ENCODE peak calls at places on chromosomes 4 and X, in ten cellular contexts. X, U, P, T, A, J, K, M, R and I are unnamed samples.

GRCh38 chrX:153917814-153918213 is 8.2 kb downstream of the ARHGAP4 start:
- DNase-seq in X (no peak), U (no peak), P (no peak), T (no peak), A (no peak), J (no peak), K (no peak), M (no peak), R (no peak), I (no peak)

GRCh38 chr4:82905205-82905604 is 4.7 kb downstream of the THAP9 start:
- DNase-seq in X (no peak), U (no peak), P (no peak), T (no peak), A (no peak), J (peak; percentile 25), K (no peak), M (peak; percentile 37), R (no peak), I (peak; percentile 33)

GRCh38 chr4:26525136-26525535 is 34.9 kb upstream of the CCKAR start:
- DNase-seq in X (no peak), U (no peak), P (no peak), T (no peak), A (no peak), J (peak; percentile 75), K (no peak), M (peak; percentile 70), R (no peak), I (no peak)

GRCh38 chr4:163201358-163201757 is 34.7 kb upstream of the NAF1 start:
- DNase-seq in X (no peak), U (no peak), P (no peak), T (no peak), A (no peak), J (no peak), K (no peak), M (no peak), R (no peak), I (no peak)

GRCh38 chr4:65661469-65661868 is 8.8 kb downstream of the EPHA5 start:
- DNase-seq in X (no peak), U (no peak), P (no peak), T (peak; percentile 63), A (no peak), J (no peak), K (no peak), M (no peak), R (no peak), I (no peak)

GRCh38 chr4:155241664-155242063 is 33.2 kb downstream of the NPY2R start:
- DNase-seq in X (no peak), U (no peak), P (no peak), T (no peak), A (no peak), J (no peak), K (no peak), M (no peak), R (no peak), I (no peak)

GRCh38 chrX:51420610-51421009 is 75.8 kb downstream of the NUDT11 start:
- DNase-seq in X (peak; percentile 28), U (peak; percentile 10), P (peak; percentile 47), T (no peak), A (peak; percentile 16), J (peak; percentile 40), K (peak; percentile 7), M (peak; percentile 33), R (no peak), I (no peak)

GRCh38 chr4:7777871-7778523 is 161.7 kb downstream of the AFAP1 start:
- DNase-seq in X (no peak), U (no peak), P (no peak), T (no peak), A (no peak), J (no peak), K (no peak), M (no peak), R (no peak), I (no peak)

GRCh38 chr4:150722908-150723362 is 141.0 kb downstream of the MAB21L2 start:
- DNase-seq in X (no peak), U (no peak), P (no peak), T (peak; percentile 64), A (no peak), J (no peak), K (peak; percentile 28), M (no peak), R (peak; percentile 74), I (no peak)

GRCh38 chr4:159278399-159278798 is 175.5 kb downstream of the RAPGEF2 start:
- DNase-seq in X (no peak), U (no peak), P (no peak), T (no peak), A (no peak), J (peak; percentile 24), K (no peak), M (no peak), R (no peak), I (no peak)

GRCh38 chr4:3208826-3209225 is 40.1 kb upstream of the MSANTD1 start:
- DNase-seq in X (no peak), U (no peak), P (no peak), T (no peak), A (no peak), J (no peak), K (no peak), M (no peak), R (no peak), I (no peak)

GRCh38 chr4:30103455-30103854 is 616.7 kb upstream of the PCDH7 start:
- DNase-seq in X (no peak), U (no peak), P (peak; percentile 0), T (no peak), A (no peak), J (no peak), K (no peak), M (peak; percentile 6), R (no peak), I (no peak)

GRCh38 chrX:155056877-155057792 is 13.8 kb downstream of the CMC4 start:
- DNase-seq in X (peak; percentile 45), U (peak; percentile 46), P (peak; percentile 6), T (peak; percentile 85), A (peak; percentile 62), J (peak; percentile 70), K (no peak), M (peak; percentile 70), R (peak; percentile 62), I (peak; percentile 51)

GRCh38 chrX:20527458-20528099 is 260.9 kb upstream of the RPS6KA3 start:
- DNase-seq in X (no peak), U (peak; percentile 7), P (peak; percentile 10), T (no peak), A (no peak), J (peak; percentile 31), K (no peak), M (peak; percentile 21), R (no peak), I (peak; percentile 25)

GRCh38 chrX:56402207-56402606 is 161.2 kb upstream of the UBQLN2 start:
- DNase-seq in X (no peak), U (no peak), P (no peak), T (no peak), A (no peak), J (no peak), K (no peak), M (no peak), R (no peak), I (no peak)

GRCh38 chr4:23706972-23707676 is 182.7 kb downstream of the PPARGC1A start:
- DNase-seq in X (no peak), U (no peak), P (no peak), T (no peak), A (no peak), J (no peak), K (no peak), M (no peak), R (no peak), I (no peak)

GRCh38 chrX:6810796-6811195 is 275.9 kb upstream of the VCX3A start:
- DNase-seq in X (no peak), U (no peak), P (no peak), T (no peak), A (no peak), J (peak; percentile 0), K (no peak), M (peak; percentile 2), R (no peak), I (no peak)

GRCh38 chr4:89307446-89308160 is at the start of gene GPRIN3:
- DNase-seq in X (peak; percentile 54), U (peak; percentile 63), P (no peak), T (peak; percentile 88), A (peak; percentile 80), J (peak; percentile 16), K (no peak), M (peak; percentile 59), R (no peak), I (peak; percentile 57)

GRCh38 chr4:150117629-150118028 is 39.4 kb downstream of the DCLK2 start:
- DNase-seq in X (no peak), U (no peak), P (no peak), T (no peak), A (no peak), J (no peak), K (no peak), M (no peak), R (no peak), I (no peak)

GRCh38 chr4:47704693-47705325 is 133.1 kb downstream of the CORIN start:
- DNase-seq in X (no peak), U (peak; percentile 3), P (no peak), T (peak; percentile 87), A (peak; percentile 48), J (peak; percentile 30), K (no peak), M (peak; percentile 41), R (no peak), I (no peak)

GRCh38 chrX:85052207-85052606 is 48.5 kb downstream of the APOOL start:
- DNase-seq in X (no peak), U (no peak), P (no peak), T (no peak), A (no peak), J (peak; percentile 23), K (no peak), M (no peak), R (no peak), I (no peak)

GRCh38 chr4:139828966-139829662 is 163.5 kb downstream of the MGST2 start:
- DNase-seq in X (no peak), U (no peak), P (no peak), T (no peak), A (no peak), J (no peak), K (no peak), M (no peak), R (no peak), I (no peak)

GRCh38 chr4:148164529-148164928 is 277.7 kb downstream of the NR3C2 start:
- DNase-seq in X (no peak), U (no peak), P (no peak), T (no peak), A (peak; percentile 12), J (no peak), K (no peak), M (no peak), R (no peak), I (no peak)

GRCh38 chr4:90099795-90100194 is 27.4 kb upstream of the CCSER1 start:
- DNase-seq in X (no peak), U (no peak), P (no peak), T (no peak), A (no peak), J (no peak), K (no peak), M (no peak), R (no peak), I (no peak)

GRCh38 chr4:7187691-7188090 is 4.6 kb upstream of the SORCS2 start:
- DNase-seq in X (no peak), U (no peak), P (no peak), T (peak; percentile 40), A (no peak), J (no peak), K (no peak), M (no peak), R (peak; percentile 20), I (no peak)

GRCh38 chr4:102761478-102761790 is 666 bp upstream of the MANBA start:
- DNase-seq in X (no peak), U (no peak), P (no peak), T (no peak), A (no peak), J (peak; percentile 4), K (no peak), M (no peak), R (no peak), I (no peak)

GRCh38 chrX:134186362-134187121 is 50.4 kb upstream of the CCDC160 start:
- DNase-seq in X (peak; percentile 34), U (peak; percentile 1), P (no peak), T (no peak), A (no peak), J (no peak), K (no peak), M (no peak), R (no peak), I (peak; percentile 30)

GRCh38 chrX:20664774-20665173 is 398.1 kb upstream of the RPS6KA3 start:
- DNase-seq in X (no peak), U (no peak), P (no peak), T (peak; percentile 59), A (peak; percentile 8), J (no peak), K (no peak), M (no peak), R (no peak), I (no peak)